ENCODE peak calls at places on chromosomes 16 and 17, in nine cellular contexts. N is WTC11; Q is fibroblast of the conjunctiva; B is NCI-H1048; Y is nucleus accumbens; C is iPS-NIHi11; T is left ventricle myocardium inferior; H is mesothelial cell of epicardium; R is CD4-positive, alpha-beta T cell. D is an unnamed sample.

GRCh38 chr17:63171428-63172205 is 205.6 kb downstream of the TANC2 start:
- DNase-seq in N (no peak), Q (peak; percentile 39), B (peak; percentile 61), Y (no peak), C (no peak), T (no peak), H (no peak), R (no peak), D (no peak)

GRCh38 chr16:81666102-81666501 is 113.0 kb upstream of the PLCG2 start:
- DNase-seq in N (no peak), Q (no peak), B (no peak), Y (no peak), C (no peak), T (no peak), H (no peak), R (no peak), D (no peak)

GRCh38 chr17:41919840-41920579 is 1.3 kb upstream of the ACLY start:
- DNase-seq in N (peak; percentile 21), Q (no peak), B (no peak), Y (no peak), C (no peak), T (no peak), H (no peak), R (no peak), D (no peak)

GRCh38 chr16:1367486-1368174 is 15.9 kb downstream of the GNPTG start:
- DNase-seq in N (no peak), Q (no peak), B (no peak), Y (no peak), C (no peak), T (no peak), H (no peak), R (no peak), D (no peak)

GRCh38 chr16:88315543-88316105 is 67.1 kb upstream of the ZNF469 start:
- DNase-seq in N (no peak), Q (no peak), B (no peak), Y (no peak), C (peak; percentile 70), T (peak; percentile 42), H (no peak), R (no peak), D (no peak)

GRCh38 chr16:86261379-86261778 is 248.9 kb upstream of the FOXF1 start:
- DNase-seq in N (no peak), Q (no peak), B (no peak), Y (no peak), C (no peak), T (no peak), H (no peak), R (no peak), D (no peak)

GRCh38 chr16:53285236-53285635 is 149.0 kb upstream of the RBL2 start:
- DNase-seq in N (no peak), Q (no peak), B (no peak), Y (no peak), C (no peak), T (no peak), H (no peak), R (no peak), D (no peak)

GRCh38 chr17:51154176-51154575 is 817 bp downstream of the NME1 start:
- DNase-seq in N (no peak), Q (no peak), B (no peak), Y (no peak), C (no peak), T (no peak), H (no peak), R (no peak), D (no peak)

GRCh38 chr16:3564130-3564888 is 12.9 kb downstream of the NLRC3 start:
- DNase-seq in N (no peak), Q (no peak), B (no peak), Y (no peak), C (no peak), T (no peak), H (no peak), R (no peak), D (no peak)

GRCh38 chr17:58536541-58536940 is 22.1 kb upstream of the MTMR4 start:
- DNase-seq in N (no peak), Q (no peak), B (no peak), Y (no peak), C (no peak), T (no peak), H (no peak), R (no peak), D (no peak)

GRCh38 chr16:85593503-85594195 is 19.5 kb upstream of the GSE1 start:
- DNase-seq in N (no peak), Q (no peak), B (no peak), Y (no peak), C (no peak), T (no peak), H (no peak), R (no peak), D (no peak)

GRCh38 chr17:70105641-70106040 is 30.6 kb downstream of the KCNJ16 start:
- DNase-seq in N (no peak), Q (no peak), B (no peak), Y (no peak), C (no peak), T (no peak), H (no peak), R (no peak), D (no peak)

GRCh38 chr16:55052335-55053070 is 121.8 kb downstream of the IRX5 start:
- DNase-seq in N (no peak), Q (no peak), B (no peak), Y (no peak), C (no peak), T (no peak), H (peak; percentile 20), R (no peak), D (no peak)

GRCh38 chr17:7885357-7886226 is 3.0 kb upstream of the CHD3 start:
- DNase-seq in N (peak; percentile 53), Q (no peak), B (no peak), Y (peak; percentile 24), C (peak; percentile 81), T (peak; percentile 36), H (peak; percentile 55), R (peak; percentile 39), D (peak; percentile 74)

GRCh38 chr17:81027038-81027437 is 7.9 kb upstream of the BAIAP2 start:
- DNase-seq in N (no peak), Q (no peak), B (no peak), Y (no peak), C (no peak), T (no peak), H (no peak), R (no peak), D (no peak)

GRCh38 chr16:4404247-4404966 is 12.0 kb downstream of the CORO7 start:
- DNase-seq in N (peak; percentile 93), Q (no peak), B (no peak), Y (no peak), C (peak; percentile 94), T (peak; percentile 32), H (peak; percentile 62), R (peak; percentile 16), D (no peak)

GRCh38 chr17:4609761-4610160 is 25.4 kb downstream of the SMTNL2 start:
- DNase-seq in N (no peak), Q (no peak), B (no peak), Y (no peak), C (peak; percentile 4), T (no peak), H (no peak), R (no peak), D (no peak)

GRCh38 chr16:30588651-30589050 is 3.2 kb upstream of the ZNF785 start:
- DNase-seq in N (no peak), Q (no peak), B (no peak), Y (no peak), C (no peak), T (no peak), H (no peak), R (no peak), D (no peak)

GRCh38 chr17:10073026-10073425 is 125.4 kb downstream of the GAS7 start:
- DNase-seq in N (no peak), Q (no peak), B (no peak), Y (no peak), C (no peak), T (no peak), H (no peak), R (no peak), D (no peak)

GRCh38 chr16:61228371-61228770 is 807.9 kb downstream of the CDH8 start:
- DNase-seq in N (no peak), Q (no peak), B (no peak), Y (no peak), C (no peak), T (no peak), H (no peak), R (no peak), D (no peak)

GRCh38 chr17:20995873-20996723 is 46.7 kb downstream of the USP22 start:
- DNase-seq in N (no peak), Q (no peak), B (no peak), Y (no peak), C (no peak), T (no peak), H (no peak), R (no peak), D (no peak)